ENCODE peak calls at places on chromosomes 3 and 15, in four cellular contexts. One of them, this sample, is unnamed.

GRCh38 chr15:29323557-29323956 is 53.9 kb upstream of the NSMCE3 start:
- DNase-seq in activated naive CD4-positive, alpha-beta T cell treated with anti-CD3 and anti-CD28 coated beads, Interleukin-2, amount 50 U/mL, for 16 hours: no peak
- DNase-seq in T-helper 2 cell: no peak
- DNase-seq in CD8-positive, alpha-beta T cell: no peak
- DNase-seq in this sample: no peak

GRCh38 chr15:27623149-27623548 is 476.0 kb downstream of the OCA2 start:
- DNase-seq in activated naive CD4-positive, alpha-beta T cell treated with anti-CD3 and anti-CD28 coated beads, Interleukin-2, amount 50 U/mL, for 16 hours: no peak
- DNase-seq in T-helper 2 cell: no peak
- DNase-seq in CD8-positive, alpha-beta T cell: no peak
- DNase-seq in this sample: no peak

GRCh38 chr3:159854500-159855124 is 134.0 kb upstream of the IL12A start:
- DNase-seq in activated naive CD4-positive, alpha-beta T cell treated with anti-CD3 and anti-CD28 coated beads, Interleukin-2, amount 50 U/mL, for 16 hours: no peak
- DNase-seq in T-helper 2 cell: no peak
- DNase-seq in CD8-positive, alpha-beta T cell: no peak
- DNase-seq in this sample: peak; percentile 81

GRCh38 chr15:90099072-90099867 is 3.0 kb downstream of the IDH2 start:
- DNase-seq in activated naive CD4-positive, alpha-beta T cell treated with anti-CD3 and anti-CD28 coated beads, Interleukin-2, amount 50 U/mL, for 16 hours: peak; percentile 31
- DNase-seq in T-helper 2 cell: no peak
- DNase-seq in CD8-positive, alpha-beta T cell: peak; percentile 70
- DNase-seq in this sample: no peak

GRCh38 chr3:52030725-52031330 is 25.5 kb downstream of the DUSP7 start:
- DNase-seq in activated naive CD4-positive, alpha-beta T cell treated with anti-CD3 and anti-CD28 coated beads, Interleukin-2, amount 50 U/mL, for 16 hours: no peak
- DNase-seq in T-helper 2 cell: no peak
- DNase-seq in CD8-positive, alpha-beta T cell: no peak
- DNase-seq in this sample: no peak

GRCh38 chr3:151592287-151592686 is 131.4 kb upstream of the IGSF10 start:
- DNase-seq in activated naive CD4-positive, alpha-beta T cell treated with anti-CD3 and anti-CD28 coated beads, Interleukin-2, amount 50 U/mL, for 16 hours: no peak
- DNase-seq in T-helper 2 cell: no peak
- DNase-seq in CD8-positive, alpha-beta T cell: no peak
- DNase-seq in this sample: no peak

GRCh38 chr3:111859061-111859973 is at the start of gene PHLDB2:
- DNase-seq in activated naive CD4-positive, alpha-beta T cell treated with anti-CD3 and anti-CD28 coated beads, Interleukin-2, amount 50 U/mL, for 16 hours: peak; percentile 46
- DNase-seq in T-helper 2 cell: peak; percentile 24
- DNase-seq in CD8-positive, alpha-beta T cell: peak; percentile 74
- DNase-seq in this sample: peak; percentile 71

GRCh38 chr3:142724682-142725351 is 983 bp downstream of the TRPC1 start:
- DNase-seq in activated naive CD4-positive, alpha-beta T cell treated with anti-CD3 and anti-CD28 coated beads, Interleukin-2, amount 50 U/mL, for 16 hours: peak; percentile 24
- DNase-seq in T-helper 2 cell: no peak
- DNase-seq in CD8-positive, alpha-beta T cell: peak; percentile 18
- DNase-seq in this sample: no peak

GRCh38 chr3:157120071-157120892 is 39.7 kb downstream of the CCNL1 start:
- DNase-seq in activated naive CD4-positive, alpha-beta T cell treated with anti-CD3 and anti-CD28 coated beads, Interleukin-2, amount 50 U/mL, for 16 hours: no peak
- DNase-seq in T-helper 2 cell: no peak
- DNase-seq in CD8-positive, alpha-beta T cell: no peak
- DNase-seq in this sample: no peak

GRCh38 chr3:126916546-126916945 is 66.4 kb upstream of the PLXNA1 start:
- DNase-seq in activated naive CD4-positive, alpha-beta T cell treated with anti-CD3 and anti-CD28 coated beads, Interleukin-2, amount 50 U/mL, for 16 hours: no peak
- DNase-seq in T-helper 2 cell: no peak
- DNase-seq in CD8-positive, alpha-beta T cell: no peak
- DNase-seq in this sample: no peak

GRCh38 chr3:99842826-99843589 is 25.3 kb downstream of the CMSS1 start:
- DNase-seq in activated naive CD4-positive, alpha-beta T cell treated with anti-CD3 and anti-CD28 coated beads, Interleukin-2, amount 50 U/mL, for 16 hours: no peak
- DNase-seq in T-helper 2 cell: no peak
- DNase-seq in CD8-positive, alpha-beta T cell: no peak
- DNase-seq in this sample: peak; percentile 81

GRCh38 chr3:34669490-34669889 is 871.1 kb downstream of the PDCD6IP start:
- DNase-seq in activated naive CD4-positive, alpha-beta T cell treated with anti-CD3 and anti-CD28 coated beads, Interleukin-2, amount 50 U/mL, for 16 hours: no peak
- DNase-seq in T-helper 2 cell: no peak
- DNase-seq in CD8-positive, alpha-beta T cell: no peak
- DNase-seq in this sample: no peak

GRCh38 chr3:85808750-85809149 is 850.0 kb downstream of the CADM2 start:
- DNase-seq in activated naive CD4-positive, alpha-beta T cell treated with anti-CD3 and anti-CD28 coated beads, Interleukin-2, amount 50 U/mL, for 16 hours: no peak
- DNase-seq in T-helper 2 cell: no peak
- DNase-seq in CD8-positive, alpha-beta T cell: no peak
- DNase-seq in this sample: no peak

GRCh38 chr3:188214442-188214841 is 60.5 kb downstream of the LPP start:
- DNase-seq in activated naive CD4-positive, alpha-beta T cell treated with anti-CD3 and anti-CD28 coated beads, Interleukin-2, amount 50 U/mL, for 16 hours: no peak
- DNase-seq in T-helper 2 cell: no peak
- DNase-seq in CD8-positive, alpha-beta T cell: no peak
- DNase-seq in this sample: no peak

GRCh38 chr3:172856766-172857742 is 106.5 kb downstream of the ECT2 start:
- DNase-seq in activated naive CD4-positive, alpha-beta T cell treated with anti-CD3 and anti-CD28 coated beads, Interleukin-2, amount 50 U/mL, for 16 hours: no peak
- DNase-seq in T-helper 2 cell: no peak
- DNase-seq in CD8-positive, alpha-beta T cell: no peak
- DNase-seq in this sample: peak; percentile 78

This sample was measured in fibroblast of lung.